ENCODE peak calls at places on chromosomes 3 and 15, in ten cellular contexts. J is GM12865, P is ovary, A is left lung, X is PC-3, H is body of pancreas, Y is AG09319, U is lower leg skin, W is neural crest cell, E is adrenal gland. G is an unnamed sample.

GRCh38 chr3:54067060-54067459 is 55.3 kb upstream of the CACNA2D3 start:
- DNase-seq in J (no peak), P (no peak), A (no peak), X (no peak), H (no peak), Y (peak), U (peak), W (no peak), E (no peak), G (no peak)

GRCh38 chr3:8800016-8800415 is 30.6 kb upstream of the OXTR start:
- DNase-seq in J (no peak), P (no peak), A (no peak), X (no peak), H (no peak), Y (no peak), U (no peak), W (no peak), E (no peak), G (no peak)

GRCh38 chr15:74920472-74920871 is 13.8 kb upstream of the FAM219B start:
- DNase-seq in J (no peak), P (no peak), A (no peak), X (no peak), H (no peak), Y (no peak), U (no peak), W (no peak), E (no peak), G (no peak)

GRCh38 chr15:76839173-76839572 is 66.0 kb downstream of the SCAPER start:
- DNase-seq in J (no peak), P (no peak), A (no peak), X (no peak), H (no peak), Y (no peak), U (no peak), W (no peak), E (no peak), G (no peak)

GRCh38 chr15:41936649-41937567 is 35.4 kb downstream of the EHD4 start:
- DNase-seq in J (peak), P (no peak), A (no peak), X (no peak), H (peak), Y (no peak), U (no peak), W (no peak), E (peak), G (no peak)

GRCh38 chr15:93241696-93242585 is 152.9 kb upstream of the RGMA start:
- DNase-seq in J (no peak), P (no peak), A (no peak), X (no peak), H (no peak), Y (no peak), U (no peak), W (no peak), E (no peak), G (peak)

GRCh38 chr3:13706451-13706850 is 157.5 kb downstream of the FBLN2 start:
- DNase-seq in J (no peak), P (no peak), A (no peak), X (no peak), H (no peak), Y (no peak), U (no peak), W (no peak), E (no peak), G (peak)

GRCh38 chr3:79257811-79258210 is 510.0 kb downstream of the ROBO1 start:
- DNase-seq in J (no peak), P (no peak), A (no peak), X (no peak), H (no peak), Y (no peak), U (no peak), W (no peak), E (no peak), G (no peak)

GRCh38 chr15:34064443-34064842 is 25.4 kb upstream of the AVEN start:
- DNase-seq in J (no peak), P (no peak), A (no peak), X (no peak), H (no peak), Y (no peak), U (no peak), W (no peak), E (no peak), G (no peak)

GRCh38 chr15:50315814-50316630 is 39.0 kb downstream of the GABPB1 start:
- DNase-seq in J (peak), P (no peak), A (no peak), X (peak), H (no peak), Y (peak), U (no peak), W (no peak), E (no peak), G (no peak)

GRCh38 chr15:29820802-29821160 is 1.5 kb downstream of the TJP1 start:
- DNase-seq in J (no peak), P (no peak), A (no peak), X (peak), H (no peak), Y (no peak), U (no peak), W (no peak), E (no peak), G (no peak)

GRCh38 chr3:136728918-136729317 is 23.3 kb downstream of the STAG1 start:
- DNase-seq in J (no peak), P (no peak), A (no peak), X (no peak), H (no peak), Y (peak), U (no peak), W (no peak), E (peak), G (no peak)

GRCh38 chr3:72997421-72997961 is 880 bp downstream of the PPP4R2 start:
- DNase-seq in J (peak), P (no peak), A (no peak), X (peak), H (peak), Y (peak), U (peak), W (peak), E (no peak), G (no peak)

GRCh38 chr3:124920718-124921117 is 13.8 kb downstream of the MUC13 start:
- DNase-seq in J (no peak), P (no peak), A (no peak), X (no peak), H (no peak), Y (no peak), U (no peak), W (no peak), E (no peak), G (no peak)

GRCh38 chr15:49462242-49462641 is 39.2 kb downstream of the FGF7 start:
- DNase-seq in J (no peak), P (no peak), A (no peak), X (no peak), H (no peak), Y (no peak), U (no peak), W (no peak), E (no peak), G (no peak)

GRCh38 chr3:12049675-12050074 is 45.5 kb downstream of the SYN2 start:
- DNase-seq in J (no peak), P (no peak), A (no peak), X (peak), H (no peak), Y (no peak), U (no peak), W (no peak), E (no peak), G (no peak)

GRCh38 chr15:50262533-50262932 is 3.0 kb downstream of the HDC start:
- DNase-seq in J (peak), P (no peak), A (no peak), X (no peak), H (peak), Y (no peak), U (no peak), W (no peak), E (no peak), G (peak)

GRCh38 chr15:90807074-90807646 is 61.2 kb upstream of the FURIN start:
- DNase-seq in J (no peak), P (no peak), A (no peak), X (no peak), H (no peak), Y (no peak), U (no peak), W (no peak), E (no peak), G (no peak)

GRCh38 chr3:196238612-196239190 is 22.4 kb downstream of the SLC51A start:
- DNase-seq in J (no peak), P (no peak), A (no peak), X (no peak), H (no peak), Y (no peak), U (no peak), W (no peak), E (no peak), G (no peak)

GRCh38 chr15:39589815-39590644 is 9.2 kb downstream of the THBS1 start:
- DNase-seq in J (no peak), P (no peak), A (no peak), X (peak), H (no peak), Y (peak), U (no peak), W (no peak), E (no peak), G (no peak)

GRCh38 chr3:193789455-193789854 is 196.4 kb downstream of the OPA1 start:
- DNase-seq in J (no peak), P (no peak), A (no peak), X (no peak), H (no peak), Y (no peak), U (no peak), W (no peak), E (no peak), G (no peak)

GRCh38 chr15:74146277-74146800 is 16.0 kb downstream of the ISLR2 start:
- DNase-seq in J (no peak), P (no peak), A (no peak), X (no peak), H (no peak), Y (no peak), U (no peak), W (no peak), E (no peak), G (no peak)

GRCh38 chr3:171404376-171404982 is 55.7 kb downstream of the TNIK start:
- DNase-seq in J (no peak), P (no peak), A (no peak), X (peak), H (peak), Y (no peak), U (no peak), W (no peak), E (no peak), G (no peak)

GRCh38 chr3:177978948-177979347 is 557.3 kb upstream of the KCNMB2 start:
- DNase-seq in J (no peak), P (no peak), A (no peak), X (no peak), H (no peak), Y (no peak), U (no peak), W (no peak), E (no peak), G (no peak)

GRCh38 chr3:15294914-15295313 is 37.5 kb downstream of the SH3BP5 start:
- DNase-seq in J (no peak), P (no peak), A (no peak), X (no peak), H (peak), Y (no peak), U (no peak), W (no peak), E (peak), G (no peak)

GRCh38 chr3:16741103-16741758 is 136.0 kb upstream of the DAZL start:
- DNase-seq in J (peak), P (no peak), A (no peak), X (peak), H (no peak), Y (peak), U (peak), W (no peak), E (peak), G (no peak)

GRCh38 chr3:12471228-12471627 is 13.1 kb upstream of the TSEN2 start:
- DNase-seq in J (peak), P (no peak), A (no peak), X (peak), H (no peak), Y (no peak), U (no peak), W (no peak), E (no peak), G (no peak)

GRCh38 chr3:100042144-100042543 is 72.2 kb downstream of the FILIP1L start:
- DNase-seq in J (no peak), P (no peak), A (no peak), X (peak), H (peak), Y (peak), U (no peak), W (no peak), E (peak), G (no peak)

GRCh38 chr3:32969656-32970055 is 18.2 kb downstream of the CCR4 start:
- DNase-seq in J (no peak), P (no peak), A (no peak), X (peak), H (no peak), Y (no peak), U (no peak), W (no peak), E (no peak), G (no peak)

GRCh38 chr15:29822685-29823459 is 604 bp upstream of the TJP1 start:
- DNase-seq in J (no peak), P (peak), A (peak), X (peak), H (peak), Y (peak), U (peak), W (no peak), E (peak), G (no peak)

GRCh38 chr3:51712511-51712931 is 5.7 kb downstream of the GRM2 start:
- DNase-seq in J (no peak), P (peak), A (no peak), X (no peak), H (no peak), Y (no peak), U (no peak), W (no peak), E (no peak), G (peak)

GRCh38 chr3:40476478-40477470 is at the start of gene ZNF619:
- DNase-seq in J (peak), P (peak), A (peak), X (peak), H (peak), Y (peak), U (peak), W (peak), E (peak), G (peak)

GRCh38 chr3:54822206-54822605 is 105.7 kb downstream of the LRTM1 start:
- DNase-seq in J (no peak), P (no peak), A (no peak), X (peak), H (peak), Y (peak), U (peak), W (no peak), E (peak), G (no peak)

GRCh38 chr15:55526559-55527036 is 18.6 kb upstream of the DNAAF4 start:
- DNase-seq in J (peak), P (no peak), A (no peak), X (peak), H (peak), Y (peak), U (no peak), W (no peak), E (peak), G (no peak)

DNA sequence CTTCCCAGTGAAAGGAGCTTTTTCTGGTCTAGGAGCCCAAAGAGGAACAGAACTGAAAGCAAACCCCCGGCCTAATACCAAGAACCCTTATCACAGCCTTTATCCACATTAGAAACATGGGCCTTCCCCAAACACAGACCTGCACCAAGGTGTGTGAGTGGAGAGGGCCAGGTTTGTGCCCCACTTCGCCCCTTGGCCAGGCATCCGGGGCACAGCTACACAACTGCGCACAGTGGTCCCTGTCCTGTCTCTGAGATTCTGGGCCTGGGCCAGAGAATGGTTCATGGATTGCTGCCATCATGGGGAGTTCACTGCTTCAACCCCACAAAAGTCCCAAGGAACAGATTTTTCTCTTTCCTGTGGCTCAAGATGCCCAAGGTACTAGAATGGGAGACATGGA is 125.5 kb upstream of the ABHD17C start:
- DNase-seq in J (no peak), P (no peak), A (no peak), X (no peak), H (no peak), Y (no peak), U (no peak), W (no peak), E (no peak), G (no peak)
- TF ChIP-seq CTCF in J (no peak), P (no peak), A (no peak), X (no peak), H (no peak), Y (no peak), U (no peak), W (no peak), E (no peak), G (no peak)

DNA sequence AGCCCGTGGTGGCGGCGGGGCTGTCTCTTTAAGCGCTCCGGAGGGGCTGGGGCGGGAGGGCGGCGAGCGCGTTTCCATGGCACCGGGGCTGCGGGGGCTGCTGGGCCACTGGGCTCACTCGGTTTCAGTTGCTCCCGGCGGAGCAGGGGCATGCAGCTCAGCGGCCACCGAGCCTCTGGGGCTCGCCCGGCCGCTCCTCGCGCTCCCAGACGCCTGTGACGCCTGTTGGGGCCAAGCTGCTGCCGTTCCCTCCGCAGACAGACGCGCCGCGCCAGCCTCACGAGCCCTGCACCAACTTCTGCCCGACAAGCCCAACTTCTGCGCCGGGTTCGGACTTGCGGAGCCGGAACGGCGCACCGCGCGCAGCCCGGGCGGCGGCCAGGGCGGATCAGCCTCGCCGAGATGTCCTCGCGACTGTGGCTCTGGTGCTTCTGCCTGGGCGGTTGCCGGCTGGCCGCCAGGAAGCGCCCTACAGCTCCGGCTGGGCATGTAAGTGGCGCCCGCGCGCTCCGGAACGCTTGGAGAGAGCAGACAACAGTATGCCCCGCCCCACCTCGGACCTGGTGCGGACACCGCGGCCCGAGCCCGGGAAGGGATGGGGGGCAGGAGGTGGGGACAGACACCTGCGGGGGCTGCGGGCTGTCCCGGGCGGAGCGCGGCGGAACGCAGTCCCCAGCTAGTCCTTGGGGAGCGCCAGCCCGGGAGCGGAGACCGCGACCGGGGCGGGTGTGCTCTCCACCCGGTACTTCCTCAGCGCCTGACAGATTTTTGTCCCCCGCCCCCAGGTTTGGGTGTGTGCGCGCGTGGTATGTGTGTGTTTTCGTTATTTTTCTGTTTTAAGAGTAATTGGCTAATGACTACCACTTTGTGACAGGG is 154.1 kb upstream of the GOLIM4 start:
- DNase-seq in J (peak), P (peak), A (peak), X (peak), H (peak), Y (peak), U (peak), W (peak), E (peak), G (peak)
- TF ChIP-seq CTCF in J (peak), P (no peak), A (peak), X (peak), H (peak), Y (peak), U (no peak), W (peak), E (no peak), G (peak)

DNA sequence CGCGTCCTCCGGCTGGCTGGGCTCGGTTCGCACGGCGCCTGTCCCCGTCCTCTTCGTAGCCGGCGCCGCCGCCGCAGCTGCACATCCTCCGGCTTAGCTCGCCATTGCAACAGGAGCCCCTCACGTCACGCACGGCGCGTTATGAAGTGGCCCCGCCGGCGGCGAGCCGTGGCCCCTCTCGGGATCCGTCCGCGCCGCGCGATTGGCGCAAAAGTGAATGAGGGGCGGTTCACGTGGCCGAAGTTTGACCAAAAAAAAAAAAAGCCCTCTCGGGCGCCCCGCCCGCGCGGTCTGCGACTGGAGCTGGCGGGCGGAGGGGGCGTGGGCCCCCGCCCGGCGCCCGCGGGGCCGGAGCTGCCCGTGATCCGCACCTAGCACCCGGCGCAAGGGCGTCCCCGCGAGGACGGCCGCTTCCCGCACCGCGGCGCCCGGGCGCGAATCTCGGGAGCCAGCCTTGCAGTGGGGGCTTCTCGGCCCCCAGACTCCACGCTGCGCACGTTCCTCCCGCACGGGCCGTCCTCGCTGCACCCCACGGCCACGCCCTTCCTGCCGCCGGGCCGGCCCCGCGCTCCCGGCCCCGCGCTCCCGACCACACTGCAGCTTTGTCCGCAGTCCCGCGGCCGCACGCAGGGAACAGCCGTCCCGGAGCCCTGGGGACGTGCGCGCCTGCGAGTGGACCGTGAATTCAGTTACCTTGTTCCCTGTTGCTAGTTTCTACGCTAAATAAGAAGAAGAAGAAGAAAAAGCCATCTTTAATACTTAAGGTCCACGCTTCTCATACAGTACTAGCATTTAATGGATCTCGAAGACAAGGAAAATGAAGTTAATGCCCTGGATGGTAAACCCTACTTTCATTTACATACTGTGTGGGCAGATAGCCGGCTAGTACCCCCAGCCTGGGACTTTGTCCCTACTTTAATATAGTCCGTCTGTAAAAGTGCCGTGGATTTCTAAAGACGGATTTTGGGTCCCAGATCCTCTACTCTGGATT is at the start of gene CHSY1:
- DNase-seq in J (peak), P (peak), A (peak), X (peak), H (peak), Y (peak), U (peak), W (peak), E (peak), G (peak)
- TF ChIP-seq CTCF in J (peak), P (peak), A (no peak), X (peak), H (no peak), Y (peak), U (no peak), W (no peak), E (no peak), G (peak)

GRCh38 chr3:187139895-187140253 is 578 bp upstream of the RPL39L start:
- DNase-seq in J (no peak), P (no peak), A (no peak), X (no peak), H (no peak), Y (no peak), U (no peak), W (no peak), E (no peak), G (no peak)
- TF ChIP-seq CTCF in J (no peak), P (no peak), A (no peak), X (no peak), H (no peak), Y (no peak), U (no peak), W (peak), E (no peak), G (no peak)

GRCh38 chr3:154954750-154955149 is 125.4 kb upstream of the MME start:
- DNase-seq in J (peak), P (no peak), A (no peak), X (peak), H (no peak), Y (no peak), U (no peak), W (no peak), E (no peak), G (no peak)
- TF ChIP-seq CTCF in J (peak), P (no peak), A (peak), X (peak), H (no peak), Y (peak), U (no peak), W (peak), E (no peak), G (peak)

G was measured in osteocyte.